ENCODE peak calls at places on chromosomes 2 and 18, in four cellular contexts. H is heart left ventricle, I is BE2C, G is epithelial cell of esophagus. F is an unnamed sample.

GRCh38 chr2:72917875-72918660 is 749 bp downstream of the EMX1 start:
- DNase-seq in H (no peak), I (no peak), G (no peak), F (no peak)

GRCh38 chr2:172811027-172811426 is 75.4 kb downstream of the RAPGEF4 start:
- DNase-seq in H (no peak), I (peak; percentile 69), G (no peak), F (peak; percentile 40)

GRCh38 chr2:159151198-159152118 is 135.0 kb downstream of the WDSUB1 start:
- DNase-seq in H (no peak), I (no peak), G (no peak), F (no peak)

GRCh38 chr2:71380665-71381064 is 49.1 kb downstream of the ZNF638 start:
- DNase-seq in H (no peak), I (no peak), G (no peak), F (peak; percentile 36)

GRCh38 chr18:73340135-73340934 is 472.5 kb upstream of the NETO1 start:
- DNase-seq in H (no peak), I (no peak), G (peak; percentile 54), F (peak; percentile 72)

GRCh38 chr2:180907731-180908130 is 72.7 kb upstream of the UBE2E3 start:
- DNase-seq in H (no peak), I (no peak), G (peak; percentile 46), F (peak; percentile 52)

GRCh38 chr2:138842341-138842740 is 62.2 kb upstream of the NXPH2 start:
- DNase-seq in H (no peak), I (no peak), G (no peak), F (no peak)

GRCh38 chr18:60596928-60597327 is 224.4 kb upstream of the MC4R start:
- DNase-seq in H (no peak), I (no peak), G (no peak), F (no peak)

GRCh38 chr2:230130668-230131364 is 62.1 kb upstream of the SLC16A14 start:
- DNase-seq in H (peak; percentile 74), I (peak; percentile 31), G (no peak), F (peak; percentile 98)

GRCh38 chr18:48797841-48798255 is 152.9 kb downstream of the SMAD7 start:
- DNase-seq in H (peak; percentile 89), I (peak; percentile 28), G (no peak), F (no peak)

GRCh38 chr2:122027510-122028217 is 272.2 kb downstream of the TSN start:
- DNase-seq in H (no peak), I (no peak), G (no peak), F (no peak)

GRCh38 chr2:212912445-212913103 is 238.8 kb downstream of the IKZF2 start:
- DNase-seq in H (no peak), I (peak; percentile 23), G (peak; percentile 97), F (peak; percentile 67)

GRCh38 chr2:70962211-70962884 is 16.1 kb upstream of the ANKRD53 start:
- DNase-seq in H (no peak), I (no peak), G (no peak), F (no peak)

GRCh38 chr2:168194784-168195522 is 52.4 kb downstream of the STK39 start:
- DNase-seq in H (no peak), I (no peak), G (no peak), F (no peak)

GRCh38 chr2:157258520-157259326 is 1.2 kb downstream of the GALNT5 start:
- DNase-seq in H (no peak), I (no peak), G (peak; percentile 48), F (no peak)

GRCh38 chr18:48663931-48664847 is 125.4 kb downstream of the CTIF start:
- DNase-seq in H (peak; percentile 72), I (peak; percentile 64), G (peak; percentile 56), F (peak; percentile 60)

GRCh38 chr2:72780483-72780882 is 45.4 kb downstream of the EXOC6B start:
- DNase-seq in H (no peak), I (no peak), G (peak; percentile 70), F (peak; percentile 91)

GRCh38 chr18:37661061-37661460 is 95.5 kb upstream of the CELF4 start:
- DNase-seq in H (no peak), I (no peak), G (no peak), F (no peak)

GRCh38 chr2:240928476-240929363 is 22.6 kb downstream of the CROCC2 start:
- DNase-seq in H (peak; percentile 25), I (no peak), G (no peak), F (no peak)

GRCh38 chr2:240447934-240448333 is 12.5 kb downstream of the GPC1 start:
- DNase-seq in H (no peak), I (no peak), G (no peak), F (no peak)

GRCh38 chr2:155695505-155695904 is 637.0 kb downstream of the NR4A2 start:
- DNase-seq in H (no peak), I (no peak), G (no peak), F (no peak)

GRCh38 chr2:69701100-69701945 is 40.6 kb upstream of the ANXA4 start:
- DNase-seq in H (no peak), I (no peak), G (peak; percentile 69), F (no peak)

GRCh38 chr2:164178835-164179470 is 442.3 kb downstream of the GRB14 start:
- DNase-seq in H (no peak), I (no peak), G (peak; percentile 36), F (peak; percentile 31)

GRCh38 chr2:128774320-128775063 is 455.8 kb upstream of the HS6ST1 start:
- DNase-seq in H (no peak), I (no peak), G (peak; percentile 44), F (no peak)

GRCh38 chr18:12944724-12945123 is 3.1 kb upstream of the SEH1L start:
- DNase-seq in H (peak; percentile 57), I (no peak), G (no peak), F (peak; percentile 69)

GRCh38 chr2:85308951-85309555 is 18.7 kb downstream of the TGOLN2 start:
- DNase-seq in H (peak; percentile 64), I (peak; percentile 82), G (no peak), F (no peak)

GRCh38 chr2:190979906-190980629 is 33.9 kb downstream of the STAT1 start:
- DNase-seq in H (peak; percentile 89), I (peak; percentile 92), G (peak; percentile 91), F (peak; percentile 98)

GRCh38 chr2:138364554-138365162 is 136.9 kb upstream of the SPOPL start:
- DNase-seq in H (no peak), I (no peak), G (peak; percentile 44), F (peak; percentile 38)

GRCh38 chr2:144456680-144457079 is 63.2 kb downstream of the ZEB2 start:
- DNase-seq in H (peak; percentile 38), I (no peak), G (peak; percentile 85), F (peak; percentile 92)

GRCh38 chr2:108988796-108989713 is at the start of gene EDAR:
- DNase-seq in H (no peak), I (peak; percentile 47), G (peak; percentile 77), F (peak; percentile 37)
- TF ChIP-seq CTCF in H (peak; percentile 48), I (peak; percentile 71), G (peak; percentile 88), F (peak; percentile 63)

GRCh38 chr2:7915302-7916200 is 766.3 kb upstream of the ID2 start:
- DNase-seq in H (no peak), I (no peak), G (no peak), F (peak; percentile 4)
- H3K4me3 ChIP-seq in H (no peak overlapping the region), I (no peak overlapping the region), G (no peak overlapping the region), F (no peak overlapping the region)

GRCh38 chr2:179446475-179447141 is 182.0 kb upstream of the SESTD1 start:
- DNase-seq in H (no peak), I (no peak), G (peak; percentile 82), F (no peak)

GRCh38 chr2:179449010-179449409 is 184.4 kb upstream of the SESTD1 start:
- DNase-seq in H (no peak), I (no peak), G (no peak), F (no peak)

GRCh38 chr2:179447426-179447825 is 182.8 kb upstream of the SESTD1 start:
- DNase-seq in H (no peak), I (no peak), G (no peak), F (no peak)

GRCh38 chr2:179444056-179444455 is 179.4 kb upstream of the SESTD1 start:
- DNase-seq in H (no peak), I (no peak), G (peak; percentile 16), F (peak; percentile 49)

GRCh38 chr2:179447839-179448447 is 183.3 kb upstream of the SESTD1 start:
- DNase-seq in H (no peak), I (no peak), G (no peak), F (peak; percentile 48)
- TF ChIP-seq CTCF in H (no peak), I (no peak), G (no peak), F (peak; percentile 52)

GRCh38 chr2:48183276-48183675 is 277.0 kb upstream of the FBXO11 start:
- DNase-seq in H (no peak), I (no peak), G (no peak), F (no peak)

GRCh38 chr2:48183991-48184390 is 277.7 kb upstream of the FBXO11 start:
- DNase-seq in H (no peak), I (no peak), G (no peak), F (no peak)

GRCh38 chr2:48178611-48179010 is 272.3 kb upstream of the FBXO11 start:
- DNase-seq in H (no peak), I (no peak), G (no peak), F (no peak)

GRCh38 chr2:48176876-48177275 is 270.6 kb upstream of the FBXO11 start:
- DNase-seq in H (no peak), I (no peak), G (no peak), F (no peak)

GRCh38 chr2:48180557-48180956 is 274.3 kb upstream of the FBXO11 start:
- DNase-seq in H (no peak), I (no peak), G (no peak), F (no peak)
- H3K4me3 ChIP-seq in H (no peak overlapping the region), I (no peak overlapping the region), G (no peak overlapping the region), F (no peak overlapping the region)

GRCh38 chr2:120442923-120443571 is 97.1 kb downstream of the INHBB start:
- DNase-seq in H (no peak), I (no peak), G (peak; percentile 87), F (no peak)
- TF ChIP-seq CTCF in H (no peak), I (no peak), G (no peak), F (no peak)

GRCh38 chr2:55861733-55862132 is 61.8 kb downstream of the EFEMP1 start:
- DNase-seq in H (no peak), I (no peak), G (no peak), F (peak; percentile 73)

GRCh38 chr2:55865095-55865835 is 58.3 kb downstream of the EFEMP1 start:
- DNase-seq in H (no peak), I (no peak), G (peak; percentile 35), F (peak; percentile 93)

GRCh38 chr2:55864351-55865084 is 59.1 kb downstream of the EFEMP1 start:
- DNase-seq in H (no peak), I (no peak), G (no peak), F (no peak)

GRCh38 chr2:55862269-55862668 is 61.3 kb downstream of the EFEMP1 start:
- DNase-seq in H (no peak), I (no peak), G (peak; percentile 91), F (peak; percentile 100)

DNA sequence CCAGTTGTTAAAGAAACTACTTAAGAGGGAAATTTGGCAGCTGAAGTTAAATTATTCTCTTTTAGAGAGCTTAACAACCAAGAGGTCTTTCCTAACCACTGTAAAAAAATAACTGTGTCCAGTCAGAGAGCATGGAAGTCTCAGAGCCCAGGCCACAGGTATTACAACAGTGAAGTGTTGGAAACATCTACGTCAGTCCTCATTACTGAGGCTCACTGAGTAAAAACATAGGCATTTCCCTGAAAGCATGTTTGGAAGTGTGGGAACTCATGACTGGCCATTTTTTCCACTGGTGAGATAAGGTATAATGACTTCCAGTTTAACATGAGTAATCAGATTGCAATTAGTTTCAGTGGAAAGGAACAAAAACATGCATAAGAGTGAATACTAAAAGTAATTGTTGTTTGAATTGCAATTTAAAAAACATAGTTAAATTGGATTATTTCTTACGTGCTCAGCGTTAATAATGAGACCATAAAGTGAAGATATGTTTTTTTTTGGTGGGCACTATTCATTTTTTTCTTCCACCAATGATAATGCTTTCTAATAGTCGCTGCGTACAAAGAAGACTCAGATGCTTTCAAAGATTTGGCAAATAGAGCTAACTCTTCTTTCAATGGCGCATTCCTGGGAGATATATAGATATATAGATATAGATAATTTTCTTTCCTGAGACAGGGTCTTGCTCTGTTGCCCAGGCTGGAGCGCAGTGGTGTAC is 60.8 kb downstream of the EFEMP1 start:
- DNase-seq in H (peak; percentile 35), I (no peak), G (peak; percentile 99), F (peak; percentile 100)
- H3K4me3 ChIP-seq in H (no peak overlapping the region), I (no peak overlapping the region), G (no peak overlapping the region), F (no peak overlapping the region)